ENCODE peak calls at places on chromosomes 7 and 10, in seven cellular contexts. E is HCT116, Q is GM23248, B is OCI-LY7, Z is MM.1S, J is PC-3, N is SK-N-SH. M is an unnamed sample.

GRCh38 chr7:123023126-123023525 is 27.6 kb upstream of the TAS2R16 start:
- DNase-seq in E (no peak), Q (no peak), B (no peak), Z (no peak), J (peak; percentile 58), N (no peak), M (no peak)

GRCh38 chr10:89431977-89432376 is 17.6 kb downstream of the IFIT5 start:
- DNase-seq in E (no peak), Q (peak; percentile 38), B (no peak), Z (no peak), J (peak; percentile 89), N (no peak), M (peak; percentile 50)

GRCh38 chr10:70652761-70653657 is 19.3 kb upstream of the ADAMTS14 start:
- DNase-seq in E (no peak), Q (peak; percentile 99), B (no peak), Z (no peak), J (no peak), N (peak; percentile 45), M (peak; percentile 36)

GRCh38 chr7:90690159-90690858 is 94.2 kb downstream of the CDK14 start:
- DNase-seq in E (no peak), Q (no peak), B (peak; percentile 51), Z (no peak), J (no peak), N (no peak), M (no peak)

GRCh38 chr10:94320285-94320914 is 42.3 kb downstream of the NOC3L start:
- DNase-seq in E (peak; percentile 40), Q (peak; percentile 69), B (peak; percentile 70), Z (peak; percentile 59), J (peak; percentile 73), N (peak; percentile 43), M (peak; percentile 81)

GRCh38 chr10:42936580-42936979 is 140.3 kb upstream of the RET start:
- DNase-seq in E (no peak), Q (no peak), B (no peak), Z (no peak), J (no peak), N (no peak), M (no peak)

GRCh38 chr7:116339564-116339963 is 129.2 kb downstream of the TES start:
- DNase-seq in E (no peak), Q (no peak), B (no peak), Z (no peak), J (peak; percentile 40), N (no peak), M (peak; percentile 40)

GRCh38 chr10:11165591-11166543 is 148.2 kb downstream of the CELF2 start:
- DNase-seq in E (no peak), Q (peak; percentile 53), B (peak; percentile 77), Z (peak; percentile 93), J (no peak), N (peak; percentile 71), M (peak; percentile 61)

GRCh38 chr10:106972381-106972780 is 192.1 kb downstream of the SORCS1 start:
- DNase-seq in E (no peak), Q (no peak), B (no peak), Z (no peak), J (no peak), N (no peak), M (peak; percentile 58)

GRCh38 chr10:91032614-91033248 is 111.8 kb upstream of the ANKRD1 start:
- DNase-seq in E (no peak), Q (peak; percentile 14), B (no peak), Z (no peak), J (no peak), N (no peak), M (no peak)

GRCh38 chr7:81887098-81887497 is 117.3 kb upstream of the HGF start:
- DNase-seq in E (no peak), Q (no peak), B (peak; percentile 61), Z (peak; percentile 82), J (no peak), N (peak; percentile 15), M (no peak)

GRCh38 chr10:43295436-43295835 is 28.6 kb upstream of the RASGEF1A start:
- DNase-seq in E (no peak), Q (no peak), B (no peak), Z (no peak), J (no peak), N (no peak), M (no peak)

GRCh38 chr10:12902135-12902572 is 99.4 kb downstream of the CCDC3 start:
- DNase-seq in E (peak; percentile 33), Q (peak; percentile 64), B (peak; percentile 68), Z (peak; percentile 41), J (peak; percentile 53), N (peak; percentile 83), M (peak; percentile 79)

GRCh38 chr10:108360187-108360586 is 1195.7 kb upstream of the SORCS1 start:
- DNase-seq in E (no peak), Q (peak; percentile 65), B (no peak), Z (no peak), J (peak; percentile 89), N (no peak), M (peak; percentile 24)

GRCh38 chr7:103123529-103123928 is 25.4 kb downstream of the NAPEPLD start:
- DNase-seq in E (no peak), Q (no peak), B (no peak), Z (no peak), J (no peak), N (no peak), M (no peak)

GRCh38 chr10:97564776-97565175 is 7.8 kb upstream of the ANKRD2 start:
- DNase-seq in E (no peak), Q (no peak), B (no peak), Z (no peak), J (no peak), N (no peak), M (no peak)

GRCh38 chr10:65805993-65806392 is 1119.8 kb upstream of the LRRTM3 start:
- DNase-seq in E (no peak), Q (no peak), B (no peak), Z (no peak), J (peak; percentile 21), N (no peak), M (peak; percentile 6)

GRCh38 chr7:105219771-105220160 is 169.0 kb downstream of the SRPK2 start:
- DNase-seq in E (no peak), Q (peak; percentile 76), B (no peak), Z (no peak), J (peak; percentile 93), N (no peak), M (no peak)

GRCh38 chr7:85184599-85185354 is 2.1 kb downstream of the SEMA3D start:
- DNase-seq in E (no peak), Q (peak; percentile 64), B (no peak), Z (no peak), J (peak; percentile 23), N (peak; percentile 59), M (peak; percentile 67)

GRCh38 chr10:70540089-70540788 is 61.7 kb downstream of the PALD1 start:
- DNase-seq in E (no peak), Q (peak; percentile 43), B (no peak), Z (no peak), J (peak; percentile 69), N (peak; percentile 87), M (peak; percentile 42)

GRCh38 chr10:63636812-63637211 is 115.6 kb downstream of the REEP3 start:
- DNase-seq in E (no peak), Q (no peak), B (no peak), Z (no peak), J (no peak), N (no peak), M (no peak)

GRCh38 chr10:34551295-34551694 is 263.8 kb downstream of the PARD3 start:
- DNase-seq in E (no peak), Q (no peak), B (no peak), Z (no peak), J (no peak), N (no peak), M (no peak)

GRCh38 chr10:67836972-67837371 is 1.0 kb downstream of the DNAJC12 start:
- DNase-seq in E (no peak), Q (no peak), B (no peak), Z (no peak), J (no peak), N (no peak), M (no peak)

GRCh38 chr10:34346516-34347150 is 468.5 kb downstream of the PARD3 start:
- DNase-seq in E (no peak), Q (peak; percentile 19), B (no peak), Z (peak; percentile 11), J (no peak), N (no peak), M (peak; percentile 8)

GRCh38 chr7:106346678-106347217 is 62.0 kb upstream of the NAMPT start:
- DNase-seq in E (peak; percentile 96), Q (peak; percentile 97), B (no peak), Z (peak; percentile 100), J (peak; percentile 98), N (no peak), M (no peak)

GRCh38 chr7:74284781-74285259 is 4.4 kb upstream of the CLIP2 start:
- DNase-seq in E (no peak), Q (no peak), B (no peak), Z (no peak), J (no peak), N (no peak), M (peak; percentile 82)

GRCh38 chr10:48905311-48905710 is 34.3 kb downstream of the LRRC18 start:
- DNase-seq in E (no peak), Q (no peak), B (no peak), Z (no peak), J (no peak), N (no peak), M (no peak)

GRCh38 chr7:115133248-115133647 is 211.4 kb downstream of the MDFIC start:
- DNase-seq in E (no peak), Q (no peak), B (no peak), Z (no peak), J (no peak), N (no peak), M (no peak)
- TF ChIP-seq EZH2phosphoT487 in E (no peak), Q (no peak), B (no peak), Z (no peak), J (no peak), N (no peak), M (no peak)

GRCh38 chr10:15088428-15089261 is at the start of gene ACBD7:
- DNase-seq in E (peak; percentile 52), Q (peak; percentile 91), B (peak; percentile 91), Z (peak; percentile 85), J (peak; percentile 77), N (peak; percentile 97), M (peak; percentile 89)

GRCh38 chr10:15083674-15084501 is 4.7 kb downstream of the ACBD7 start:
- DNase-seq in E (no peak), Q (no peak), B (no peak), Z (no peak), J (no peak), N (no peak), M (no peak)

GRCh38 chr10:15084502-15084922 is 4.1 kb downstream of the ACBD7 start:
- DNase-seq in E (peak; percentile 64), Q (peak; percentile 93), B (no peak), Z (peak; percentile 81), J (peak; percentile 90), N (no peak), M (peak; percentile 51)
- H3K4me3 ChIP-seq in E (peak overlapping the region; percentile 57), Q (peak overlapping the region; percentile 69), B (no peak overlapping the region), Z (peak overlapping the region; percentile 42), J (peak overlapping the region; percentile 74), N (no peak overlapping the region), M (no peak overlapping the region)

DNA sequence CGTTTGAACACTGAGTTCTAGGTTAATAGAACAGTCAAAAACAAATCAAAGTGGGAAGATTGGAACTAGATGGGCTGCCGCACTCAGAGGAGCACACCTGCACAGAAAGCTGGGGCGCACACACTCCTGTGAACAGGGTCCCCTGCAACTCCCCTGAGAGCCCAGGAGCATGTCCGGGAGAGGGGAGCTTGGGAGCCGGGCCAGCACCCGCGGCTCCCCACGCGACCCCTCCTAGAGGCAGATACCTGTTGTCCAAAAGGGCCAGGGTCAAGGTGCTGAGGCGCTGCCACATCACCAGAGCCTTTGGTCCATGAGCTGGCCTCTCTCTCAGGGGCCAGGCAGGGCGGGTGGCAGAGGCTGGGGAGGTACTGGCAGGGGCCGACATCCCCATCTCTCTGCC is 5.6 kb downstream of the NKX6-2 start:
- DNase-seq in E (no peak), Q (no peak), B (no peak), Z (no peak), J (no peak), N (no peak), M (no peak)
- H3K4me1 ChIP-seq in E (peaks cover under 1% of the 10 kb centered on the region), Q (no peaks in the 10 kb centered on the region), B (no peaks in the 10 kb centered on the region), Z (no peaks in the 10 kb centered on the region), J (no peaks in the 10 kb centered on the region), N (no peaks in the 10 kb centered on the region), M (peaks cover 10% of the 10 kb centered on the region)

GRCh38 chr10:78302989-78303854 is 269.6 kb downstream of the RPS24 start:
- DNase-seq in E (peak; percentile 85), Q (peak; percentile 93), B (peak; percentile 92), Z (peak; percentile 93), J (peak; percentile 100), N (peak; percentile 99), M (peak; percentile 96)
- TF ChIP-seq EZH2phosphoT487 in E (no peak), Q (no peak), B (no peak), Z (no peak), J (peak; percentile 93), N (no peak), M (no peak)